ENCODE peak calls at places on chromosomes 3 and 15, in nine cellular contexts. M, S, V, Q, E, G, R, O and I are unnamed samples.

GRCh38 chr15:51970132-51970817 is 1.3 kb downstream of the LEO1 start:
- DNase-seq in Q (no peak), G (no peak), E (no peak), O (no peak), V (no peak), S (no peak), R (no peak), M (no peak), I (no peak)

GRCh38 chr3:76107935-76108570 is 322.7 kb upstream of the ZNF717 start:
- DNase-seq in Q (peak), G (peak), R (peak), V (peak), O (no peak), M (peak), E (no peak), S (peak), I (peak)

GRCh38 chr15:57048930-57049550 is 130.6 kb downstream of the TCF12 start:
- DNase-seq in R (no peak), E (no peak), Q (no peak), M (no peak), O (no peak), G (no peak), S (no peak), V (no peak), I (no peak)

GRCh38 chr15:64530472-64530871 is 70.1 kb downstream of the ZNF609 start:
- DNase-seq in Q (no peak), E (no peak), O (no peak), M (no peak), S (no peak), G (no peak), V (no peak), R (no peak), I (no peak)

GRCh38 chr3:155664922-155665695 is 79.8 kb downstream of the PLCH1 start:
- DNase-seq in O (peak), S (no peak), M (no peak), R (no peak), G (peak), Q (peak), V (no peak), E (peak), I (peak)

GRCh38 chr3:86563358-86563970 is 427.5 kb downstream of the VGLL3 start:
- DNase-seq in S (peak), Q (peak), O (no peak), G (peak), R (peak), V (peak), M (peak), E (peak), I (peak)

GRCh38 chr15:71761649-71762048 is 48.7 kb upstream of the NR2E3 start:
- DNase-seq in Q (peak), O (no peak), R (no peak), E (peak), M (no peak), G (peak), S (no peak), V (no peak), I (peak)

GRCh38 chr3:194472290-194472920 is 14.4 kb downstream of the ATP13A3 start:
- DNase-seq in E (no peak), M (peak), S (peak), O (no peak), Q (peak), R (peak), V (peak), G (peak), I (peak)

GRCh38 chr3:176274161-176274560 is 923.1 kb downstream of the TBL1XR1 start:
- DNase-seq in E (no peak), O (no peak), G (no peak), M (no peak), Q (no peak), R (peak), V (no peak), S (no peak), I (peak)

GRCh38 chr3:7205535-7206331 is 344.8 kb downstream of the GRM7 start:
- DNase-seq in V (peak), S (no peak), Q (no peak), R (no peak), O (no peak), E (peak), M (peak), G (no peak), I (no peak)

GRCh38 chr3:186932281-186933181 is 2.2 kb downstream of the ST6GAL1 start:
- DNase-seq in G (no peak), E (no peak), O (no peak), M (peak), V (no peak), S (peak), Q (no peak), R (no peak), I (no peak)

GRCh38 chr15:70297465-70298152 is 199.9 kb upstream of the TLE3 start:
- DNase-seq in G (no peak), M (no peak), Q (no peak), V (no peak), S (no peak), E (no peak), O (no peak), R (no peak), I (no peak)

GRCh38 chr3:88025001-88025552 is 33.7 kb downstream of the CGGBP1 start:
- DNase-seq in R (no peak), Q (no peak), S (no peak), M (no peak), V (no peak), G (no peak), O (no peak), E (no peak), I (no peak)

GRCh38 chr15:44735482-44736260 is 657 bp upstream of the TRIM69 start:
- DNase-seq in O (no peak), S (no peak), R (no peak), Q (peak), G (no peak), E (no peak), M (peak), V (no peak), I (no peak)
- H3K4me3 ChIP-seq in O (no peak), S (no peak), R (peak), Q (no peak), G (no peak), E (no peak), M (peak), V (peak), I (no peak)

GRCh38 chr3:143120716-143121239 is 1.2 kb downstream of the CHST2 start:
- DNase-seq in Q (peak), V (peak), R (no peak), O (no peak), G (no peak), M (peak), E (no peak), S (peak), I (peak)
- TF ChIP-seq CTCF in Q (no peak), V (peak), R (no peak), O (no peak), G (no peak), M (peak), E (peak), S (peak), I (peak)

GRCh38 chr15:72782274-72782992 is 1.1 kb downstream of the ADPGK start:
- DNase-seq in S (no peak), E (no peak), O (no peak), G (no peak), Q (peak), V (peak), R (no peak), M (peak), I (no peak)

GRCh38 chr15:72782993-72783562 is 480 bp downstream of the ADPGK start:
- DNase-seq in R (peak), G (no peak), E (no peak), S (no peak), O (no peak), Q (peak), M (peak), V (peak), I (no peak)

GRCh38 chr15:72784233-72784876 is 797 bp upstream of the ADPGK start:
- DNase-seq in Q (peak), M (peak), E (peak), R (peak), G (peak), S (peak), V (peak), O (no peak), I (peak)

GRCh38 chr15:72783563-72784232 is at the start of gene ADPGK:
- DNase-seq in S (peak), R (peak), V (peak), E (peak), G (peak), M (peak), Q (peak), O (peak), I (peak)

GRCh38 chr15:72781621-72782020 is 1.9 kb downstream of the ADPGK start:
- DNase-seq in Q (peak), M (no peak), V (no peak), G (no peak), R (no peak), S (no peak), O (no peak), E (no peak), I (no peak)
- H3K4me3 ChIP-seq in Q (peak), M (peak), V (no peak), G (no peak), R (peak), S (peak), O (no peak), E (no peak), I (no peak)

DNA sequence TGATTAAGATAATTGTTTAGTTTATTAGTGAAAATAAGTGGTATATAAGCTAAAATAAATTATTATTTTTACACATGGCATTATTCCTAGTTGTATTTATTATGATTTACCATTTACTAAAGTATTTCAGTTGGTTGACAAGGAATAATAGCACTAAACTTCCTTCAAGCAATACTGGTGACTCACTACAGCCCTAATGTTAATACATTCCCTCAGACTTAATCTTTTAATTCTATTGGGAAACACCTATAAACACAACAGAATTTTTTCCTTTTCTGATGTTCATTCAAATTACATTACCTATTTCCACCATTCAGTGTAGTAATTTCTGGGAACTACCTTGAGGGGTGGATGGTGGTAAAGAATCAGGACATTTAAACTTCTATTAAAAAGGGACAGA is 264.0 kb downstream of the TIGIT start:
- DNase-seq in O (no peak), Q (no peak), E (no peak), R (no peak), G (no peak), M (no peak), V (no peak), S (no peak), I (peak)
- TF ChIP-seq CTCF in O (no peak), Q (no peak), E (no peak), R (no peak), G (no peak), M (no peak), V (no peak), S (no peak), I (no peak)